ENCODE peak calls at places on chromosomes 1 and 21, in four cellular contexts. A is right lobe of liver, J is suprapubic skin, L is breast epithelium. O is an unnamed sample.

GRCh38 chr1:3817821-3818597 is 21.7 kb upstream of the LRRC47 start:
- DNase-seq in A (peak; percentile 14), J (no peak), L (no peak), O (no peak)

GRCh38 chr21:39737376-39738000 is 7.5 kb upstream of the IGSF5 start:
- DNase-seq in A (no peak), J (no peak), L (no peak), O (no peak)

GRCh38 chr1:40630488-40631223 is 34.8 kb downstream of the RIMS3 start:
- DNase-seq in A (no peak), J (no peak), L (no peak), O (no peak)

GRCh38 chr1:32273389-32274208 is 18.3 kb upstream of the HDAC1 start:
- DNase-seq in A (no peak), J (no peak), L (no peak), O (no peak)

GRCh38 chr1:54118704-54119103 is 34.1 kb downstream of the CDCP2 start:
- DNase-seq in A (no peak), J (no peak), L (no peak), O (no peak)

GRCh38 chr1:6108937-6109636 is 63.4 kb downstream of the KCNAB2 start:
- DNase-seq in A (peak; percentile 25), J (no peak), L (no peak), O (no peak)

GRCh38 chr1:229237320-229237719 is 33.6 kb upstream of the RAB4A start:
- DNase-seq in A (no peak), J (no peak), L (no peak), O (no peak)

GRCh38 chr1:172429324-172430127 is 9.0 kb downstream of the C1orf105 start:
- DNase-seq in A (no peak), J (no peak), L (no peak), O (no peak)

GRCh38 chr1:102191723-102192122 is 195.0 kb upstream of the OLFM3 start:
- DNase-seq in A (no peak), J (no peak), L (no peak), O (no peak)

GRCh38 chr1:168360151-168360550 is 79.5 kb downstream of the TBX19 start:
- DNase-seq in A (no peak), J (no peak), L (no peak), O (no peak)

GRCh38 chr1:111101854-111102642 is 37.8 kb downstream of the DRAM2 start:
- DNase-seq in A (no peak), J (no peak), L (no peak), O (peak; percentile 73)

GRCh38 chr1:70427976-70428375 is 16.9 kb downstream of the CTH start:
- DNase-seq in A (no peak), J (no peak), L (no peak), O (no peak)

GRCh38 chr1:14599787-14600186 is 1.3 kb downstream of the KAZN start:
- DNase-seq in A (no peak), J (no peak), L (no peak), O (no peak)

GRCh38 chr1:36086529-36087232 is 2.0 kb upstream of the ADPRS start:
- DNase-seq in A (no peak), J (no peak), L (no peak), O (no peak)

GRCh38 chr1:36087233-36088123 is 1.2 kb upstream of the ADPRS start:
- DNase-seq in A (peak; percentile 26), J (peak; percentile 79), L (no peak), O (no peak)

GRCh38 chr1:36088577-36089392 is at the start of gene ADPRS:
- DNase-seq in A (peak; percentile 91), J (peak; percentile 93), L (peak; percentile 90), O (peak; percentile 97)

GRCh38 chr1:36089393-36090121 is 865 bp downstream of the ADPRS start:
- DNase-seq in A (peak; percentile 47), J (no peak), L (no peak), O (peak; percentile 76)

GRCh38 chr1:36088265-36088576 is 471 bp upstream of the ADPRS start:
- DNase-seq in A (no peak), J (no peak), L (no peak), O (no peak)
- H3K4me3 ChIP-seq in A (peak overlapping the region; percentile 87), J (peak overlapping the region; percentile 99), L (peak overlapping the region; percentile 84), O (peak overlapping the region; percentile 77)

GRCh38 chr1:52234014-52234413 is 92.1 kb downstream of the ZFYVE9 start:
- DNase-seq in A (no peak), J (no peak), L (no peak), O (no peak)
- TF ChIP-seq CTCF in A (no peak), J (no peak), L (no peak), O (no peak)

GRCh38 chr1:235415008-235415904 is 48.0 kb downstream of the TBCE start:
- DNase-seq in A (peak; percentile 60), J (no peak), L (peak; percentile 67), O (peak; percentile 39)

GRCh38 chr1:235416662-235417049 is 49.4 kb downstream of the TBCE start:
- DNase-seq in A (no peak), J (no peak), L (no peak), O (peak; percentile 5)

GRCh38 chr1:235411489-235412486 is 44.6 kb downstream of the TBCE start:
- DNase-seq in A (peak; percentile 48), J (no peak), L (no peak), O (no peak)

GRCh38 chr1:235421751-235422150 is 54.5 kb downstream of the TBCE start:
- DNase-seq in A (no peak), J (no peak), L (no peak), O (no peak)

DNA sequence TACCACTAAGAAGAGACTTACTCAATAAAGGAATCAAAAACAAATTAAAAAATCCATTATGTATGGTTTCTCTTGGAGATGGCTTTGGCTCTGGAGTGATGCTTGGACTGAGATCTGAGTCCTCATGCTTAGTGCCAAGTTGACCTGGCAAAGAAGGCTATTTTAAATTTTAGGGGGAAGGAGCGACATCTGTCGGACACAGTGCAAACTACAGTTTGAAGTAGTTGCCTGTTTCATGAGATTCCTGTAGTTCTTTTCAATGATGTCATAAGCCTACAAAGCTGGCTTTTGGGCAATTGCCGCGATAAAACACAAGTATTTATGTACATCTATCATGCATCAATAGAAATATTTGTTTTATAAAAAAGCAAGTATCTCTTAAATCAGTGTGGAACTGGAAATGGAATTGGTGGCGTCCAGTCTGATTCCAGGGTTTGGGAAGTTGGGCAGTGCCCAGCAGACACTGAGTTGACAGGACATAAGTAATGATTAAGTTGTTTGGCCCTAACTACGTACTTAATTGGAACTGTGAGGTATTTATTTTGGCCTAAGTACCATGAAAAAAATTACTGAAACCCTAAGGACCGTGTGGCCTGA is 50.0 kb downstream of the TBCE start:
- DNase-seq in A (no peak), J (no peak), L (no peak), O (peak; percentile 89)
- TF ChIP-seq POLR2A in A (no peak), J (no peak), L (no peak), O (no peak)

GRCh38 chr1:8022395-8023286 is 3.5 kb downstream of the ERRFI1 start:
- DNase-seq in A (no peak), J (no peak), L (no peak), O (no peak)
- H3K4me3 ChIP-seq in A (no peak overlapping the region), J (peak overlapping the region; percentile 94), L (peak overlapping the region; percentile 94), O (no peak overlapping the region)

GRCh38 chr21:43355925-43356289 is 71.0 kb downstream of the SIK1 start:
- DNase-seq in A (no peak), J (no peak), L (no peak), O (no peak)
- TF ChIP-seq CTCF in A (no peak), J (no peak), L (no peak), O (no peak)

GRCh38 chr21:17512245-17513213 is at the start of gene CXADR:
- DNase-seq in A (peak; percentile 93), J (no peak), L (peak; percentile 76), O (peak; percentile 59)
- TF ChIP-seq POLR2A in A (peak; percentile 95), J (no peak), L (no peak), O (no peak)

GRCh38 chr1:7174561-7174960 is 389.3 kb downstream of the CAMTA1 start:
- DNase-seq in A (no peak), J (no peak), L (no peak), O (no peak)

GRCh38 chr1:7171574-7171973 is 386.3 kb downstream of the CAMTA1 start:
- DNase-seq in A (no peak), J (no peak), L (no peak), O (no peak)

GRCh38 chr1:7171168-7171567 is 385.9 kb downstream of the CAMTA1 start:
- DNase-seq in A (no peak), J (no peak), L (no peak), O (no peak)

GRCh38 chr1:7174980-7175379 is 389.7 kb downstream of the CAMTA1 start:
- DNase-seq in A (no peak), J (no peak), L (no peak), O (no peak)

DNA sequence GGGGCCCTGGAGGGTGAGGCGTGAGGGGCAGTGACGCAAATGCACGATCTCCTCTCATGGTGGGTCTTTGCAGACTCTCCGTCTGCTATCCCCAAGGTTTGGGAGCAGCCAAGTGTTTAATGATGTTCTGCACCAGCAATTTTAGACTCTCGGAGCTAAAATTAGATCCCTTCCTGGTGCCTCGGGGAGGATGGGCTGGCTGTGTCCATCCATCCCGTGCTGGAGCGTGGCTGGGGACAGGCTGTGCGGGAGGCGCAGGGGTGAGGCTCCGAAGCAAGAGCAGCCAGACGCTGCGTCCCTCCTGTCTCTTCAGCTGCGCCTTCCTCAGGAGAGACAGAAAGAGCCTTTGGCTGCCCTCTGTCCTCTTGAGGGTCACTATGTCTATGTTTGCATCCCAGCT is 387.6 kb downstream of the CAMTA1 start:
- DNase-seq in A (no peak), J (no peak), L (no peak), O (no peak)
- H3K4me3 ChIP-seq in A (no peak overlapping the region), J (no peak overlapping the region), L (no peak overlapping the region), O (no peak overlapping the region)

DNA sequence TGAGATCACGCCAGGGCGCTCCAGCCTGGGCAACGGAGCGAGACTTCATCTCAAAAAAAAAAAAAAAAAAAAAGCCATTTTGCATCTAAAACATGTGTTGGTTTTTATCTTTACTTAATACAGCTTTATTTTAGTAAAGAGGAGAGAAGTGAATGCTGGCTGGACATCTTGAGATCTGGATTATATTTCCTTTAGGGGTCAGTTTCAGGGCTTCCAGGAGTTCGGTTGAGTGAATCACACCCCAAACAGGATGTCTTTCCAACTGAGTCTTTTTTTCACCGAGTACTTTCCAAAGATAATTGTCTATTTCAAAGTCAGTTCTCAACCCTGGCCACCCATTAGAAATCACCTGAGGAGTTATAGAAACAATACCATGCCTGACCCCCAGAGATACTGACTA is 16.6 kb upstream of the IPP start:
- DNase-seq in A (no peak), J (no peak), L (no peak), O (no peak)
- TF ChIP-seq CTCF in A (no peak), J (no peak), L (no peak), O (no peak)

GRCh38 chr1:235069577-235070563 is 58.8 kb downstream of the TOMM20 start:
- DNase-seq in A (peak; percentile 92), J (peak; percentile 89), L (peak; percentile 83), O (peak; percentile 93)

GRCh38 chr1:235070819-235071218 is 57.8 kb downstream of the TOMM20 start:
- DNase-seq in A (no peak), J (no peak), L (no peak), O (no peak)

GRCh38 chr1:235073331-235073967 is 55.2 kb downstream of the TOMM20 start:
- DNase-seq in A (peak; percentile 88), J (peak; percentile 89), L (peak; percentile 96), O (peak; percentile 96)

GRCh38 chr1:235073968-235074334 is 54.7 kb downstream of the TOMM20 start:
- DNase-seq in A (peak; percentile 52), J (no peak), L (peak; percentile 74), O (peak; percentile 55)

GRCh38 chr1:235072096-235072495 is 56.5 kb downstream of the TOMM20 start:
- DNase-seq in A (no peak), J (no peak), L (no peak), O (no peak)
- TF ChIP-seq POLR2A in A (no peak), J (no peak), L (no peak), O (no peak)

O was measured in lower leg skin.